ENCODE peak calls at places on chromosomes 16 and 17, in seven cellular contexts. Q is body of pancreas; C is CD8-positive, alpha-beta memory T cell; W is small intestine; Y is ascending aorta; I is ovary; U is stomach. N is an unnamed sample.

GRCh38 chr16:84617068-84617630 is 729 bp downstream of the COTL1 start:
- DNase-seq in C (no peak), Y (peak; percentile 75), Q (no peak), U (peak; percentile 45), W (peak; percentile 48), I (no peak), N (no peak)

GRCh38 chr17:57902117-57902799 is 52.4 kb upstream of the MRPS23 start:
- DNase-seq in W (no peak), U (no peak), I (no peak), Y (no peak), Q (no peak), C (no peak), N (no peak)

GRCh38 chr17:16930571-16931317 is 41.2 kb downstream of the TNFRSF13B start:
- DNase-seq in Q (no peak), W (no peak), C (no peak), Y (no peak), I (no peak), U (no peak), N (no peak)

GRCh38 chr17:78351449-78352006 is 8.3 kb downstream of the SOCS3 start:
- DNase-seq in Y (peak; percentile 95), I (peak; percentile 100), U (peak; percentile 73), C (no peak), Q (peak; percentile 91), W (no peak), N (peak; percentile 100)

GRCh38 chr17:71180801-71181385 is 939.9 kb upstream of the SOX9 start:
- DNase-seq in Q (peak; percentile 72), Y (no peak), I (no peak), U (no peak), W (peak; percentile 37), C (no peak), N (no peak)

GRCh38 chr17:57988301-57989010 is 402 bp upstream of the VEZF1 start:
- DNase-seq in Y (peak; percentile 83), W (peak; percentile 69), U (peak; percentile 68), I (peak; percentile 77), Q (peak; percentile 74), C (peak; percentile 56), N (peak; percentile 72)

GRCh38 chr16:89275837-89276720 is 58.6 kb downstream of the ZNF778 start:
- DNase-seq in Y (no peak), I (peak; percentile 26), C (no peak), W (no peak), Q (no peak), U (no peak), N (no peak)

GRCh38 chr16:3007059-3007956 is 5.4 kb upstream of the CLDN9 start:
- DNase-seq in W (peak; percentile 96), C (no peak), Q (peak; percentile 84), U (no peak), I (no peak), Y (no peak), N (no peak)

GRCh38 chr17:27545562-27546229 is 85.3 kb upstream of the LGALS9 start:
- DNase-seq in U (no peak), Y (no peak), C (no peak), W (no peak), Q (peak; percentile 89), I (no peak), N (no peak)

GRCh38 chr17:51948128-51948527 is 210.4 kb downstream of the CA10 start:
- DNase-seq in I (no peak), W (no peak), Q (no peak), C (no peak), Y (no peak), U (no peak), N (no peak)

GRCh38 chr17:47807421-47807820 is 14.2 kb downstream of the OSBPL7 start:
- DNase-seq in W (no peak), C (no peak), Q (no peak), Y (no peak), I (no peak), U (peak; percentile 11), N (no peak)

GRCh38 chr17:4148611-4149308 is 5.8 kb downstream of the CYB5D2 start:
- DNase-seq in I (no peak), Q (no peak), Y (no peak), W (peak; percentile 75), U (no peak), C (no peak), N (no peak)

GRCh38 chr16:72468582-72468981 is 296.6 kb upstream of the PMFBP1 start:
- DNase-seq in C (no peak), Q (no peak), I (no peak), Y (no peak), U (no peak), W (peak; percentile 10), N (no peak)

GRCh38 chr17:79924639-79924976 is 85.4 kb upstream of the CBX4 start:
- DNase-seq in I (no peak), Y (no peak), C (no peak), Q (no peak), U (no peak), W (no peak), N (no peak)

GRCh38 chr16:83248735-83249469 is 558.9 kb upstream of the HSBP1 start:
- DNase-seq in I (no peak), Y (no peak), C (no peak), Q (no peak), W (no peak), U (no peak), N (peak; percentile 39)

DNA sequence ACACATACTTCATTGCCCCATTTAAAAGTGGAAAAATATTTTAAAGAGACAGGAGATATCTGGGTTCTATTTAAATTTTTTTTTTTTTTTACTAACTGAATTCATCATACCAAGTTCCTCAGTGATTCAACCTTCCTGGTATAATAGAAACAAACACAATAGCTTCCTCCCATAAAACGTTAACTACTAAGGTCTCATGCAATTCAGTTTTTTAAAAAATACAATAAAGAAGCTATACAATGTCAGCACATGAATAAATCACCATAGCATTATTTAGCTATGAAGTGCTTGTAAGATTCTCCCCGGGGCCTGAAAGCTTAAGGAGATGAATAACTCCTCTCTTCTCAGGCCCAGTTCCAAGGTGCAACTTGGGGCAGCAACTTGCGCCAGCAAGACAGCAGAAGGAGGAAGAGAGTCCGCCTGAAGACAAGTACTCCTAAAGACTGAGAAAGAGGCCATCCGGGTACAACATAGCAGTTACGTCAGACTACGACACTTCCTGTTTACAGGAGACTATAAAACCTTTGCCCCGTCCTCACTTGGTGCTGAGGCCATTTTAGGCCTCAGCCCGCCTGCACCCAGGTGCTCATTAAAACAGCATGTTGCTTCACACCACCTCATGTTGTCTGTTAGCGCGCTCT is 81.5 kb downstream of the MYO1D start:
- DNase-seq in I (no peak), Y (no peak), Q (no peak), U (no peak), C (no peak), W (peak; percentile 78), N (no peak)
- H3K4me3 ChIP-seq in I (no peak overlapping the region), Y (no peak overlapping the region), Q (no peak overlapping the region), U (no peak overlapping the region), C (no peak overlapping the region), W (no peak overlapping the region), N (no peak overlapping the region)

DNA sequence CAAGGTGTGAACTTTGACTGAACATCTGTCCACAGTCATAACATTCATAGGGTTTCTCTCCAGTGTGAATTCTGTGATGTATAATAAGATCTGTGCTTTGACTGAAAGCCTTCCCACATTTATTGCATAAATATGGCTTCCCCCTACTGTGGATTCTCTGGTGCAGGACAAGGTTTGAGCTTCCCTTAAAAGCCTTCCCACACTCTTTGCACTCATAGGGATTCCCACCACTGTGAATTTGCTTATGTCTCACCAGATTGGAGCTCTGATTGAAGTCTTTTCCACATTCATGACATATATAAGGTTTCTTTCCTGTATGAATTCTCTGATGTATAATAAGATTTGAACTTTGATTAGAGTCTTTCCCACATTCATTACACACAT is 8.3 kb downstream of the ZNF594 start:
- DNase-seq in C (no peak), I (no peak), U (no peak), W (no peak), Q (no peak), Y (no peak), N (no peak)
- H3K9me3 ChIP-seq in C (peaks cover 73% of the 10 kb centered on the region), I (peaks cover 55% of the 10 kb centered on the region), U (peaks cover 92% of the 10 kb centered on the region), W (peaks cover 12% of the 10 kb centered on the region), Q (peaks cover 84% of the 10 kb centered on the region), Y (peaks cover 91% of the 10 kb centered on the region), N (peaks cover 13% of the 10 kb centered on the region)

GRCh38 chr16:86578056-86578455 is 293 bp upstream of the FOXL1 start:
- DNase-seq in U (no peak), Q (no peak), Y (no peak), I (no peak), C (no peak), W (no peak), N (no peak)
- H3K4me3 ChIP-seq in U (no peak overlapping the region), Q (no peak overlapping the region), Y (peak overlapping the region; percentile 57), I (no peak overlapping the region), C (no peak overlapping the region), W (no peak overlapping the region), N (no peak overlapping the region)

GRCh38 chr16:46466239-46466638 is 154.9 kb downstream of the SHCBP1 start:
- DNase-seq in Q (no peak), U (no peak), C (no peak), W (no peak), Y (no peak), I (no peak), N (no peak)
- H3K9me3 ChIP-seq in Q (peaks cover 8% of the 10 kb centered on the region), U (peaks cover 24% of the 10 kb centered on the region), C (no peaks in the 10 kb centered on the region), W (no peaks in the 10 kb centered on the region), Y (no peaks in the 10 kb centered on the region), I (no peaks in the 10 kb centered on the region), N (peaks cover 6% of the 10 kb centered on the region)